ENCODE peak calls at places on chromosomes 3 and 15, in four cellular contexts. R, U, B and V are unnamed samples.

GRCh38 chr15:31869640-31870335 is 160.5 kb upstream of the CHRNA7 start:
- DNase-seq in R (peak), U (peak), B (peak), V (no peak)

GRCh38 chr3:69683076-69683806 is 56.0 kb upstream of the MITF start:
- DNase-seq in R (no peak), U (peak), B (no peak), V (no peak)

GRCh38 chr15:70328137-70329115 is 230.7 kb upstream of the TLE3 start:
- DNase-seq in R (no peak), U (no peak), B (no peak), V (no peak)

GRCh38 chr3:127068871-127069270 is 86.0 kb downstream of the PLXNA1 start:
- DNase-seq in R (no peak), U (no peak), B (no peak), V (no peak)

GRCh38 chr3:194204793-194205065 is 68.8 kb downstream of the HES1 start:
- DNase-seq in R (no peak), U (peak), B (no peak), V (no peak)

GRCh38 chr15:74664028-74664616 is 31.7 kb downstream of the EDC3 start:
- DNase-seq in R (peak), U (no peak), B (peak), V (peak)

GRCh38 chr3:13451301-13451673 is 28.8 kb upstream of the HDAC11 start:
- DNase-seq in R (peak), U (no peak), B (peak), V (peak)

GRCh38 chr3:53800507-53800906 is 45.7 kb downstream of the CHDH start:
- DNase-seq in R (no peak), U (no peak), B (no peak), V (no peak)

GRCh38 chr3:135556184-135556583 is 409.3 kb upstream of the PPP2R3A start:
- DNase-seq in R (no peak), U (no peak), B (no peak), V (no peak)

DNA sequence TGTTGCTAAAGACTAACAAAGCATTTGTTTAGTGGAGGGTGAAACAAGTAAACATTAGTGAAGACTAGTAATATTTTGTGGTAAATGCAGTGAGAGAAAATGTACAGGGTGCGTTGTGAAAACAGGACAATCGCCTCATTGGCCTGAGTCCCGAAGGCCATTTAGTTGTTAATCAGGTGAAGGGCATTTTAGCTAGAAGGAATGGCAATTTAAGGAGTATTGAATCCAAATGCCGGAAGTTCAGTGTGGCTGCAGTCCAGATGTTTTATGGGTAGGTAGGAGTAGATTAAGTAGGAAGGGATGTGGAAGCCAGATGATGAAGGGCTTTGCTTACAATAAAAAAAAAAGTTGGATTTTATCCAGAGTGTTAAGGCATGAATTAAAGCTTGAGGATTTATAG is 572.7 kb downstream of the NLGN1 start:
- DNase-seq in R (no peak), U (no peak), B (no peak), V (no peak)
- TF ChIP-seq CTCF in R (no peak), U (no peak), B (no peak), V (no peak)

GRCh38 chr3:22378869-22379268 is 627.9 kb upstream of the ZNF385D start:
- DNase-seq in R (no peak), U (no peak), B (no peak), V (no peak)
- H3K4me3 ChIP-seq in R (no peak), U (no peak), B (no peak), V (no peak)

GRCh38 chr15:82105458-82106205 is 59.8 kb upstream of the MEX3B start:
- DNase-seq in R (peak), U (no peak), B (no peak), V (no peak)
- TF ChIP-seq CTCF in R (peak), U (no peak), B (no peak), V (peak)

GRCh38 chr3:87867001-87867400 is 191.8 kb downstream of the CGGBP1 start:
- DNase-seq in R (no peak), U (no peak), B (no peak), V (no peak)
- H3K4me3 ChIP-seq in R (no peak), U (no peak), B (no peak), V (no peak)

DNA sequence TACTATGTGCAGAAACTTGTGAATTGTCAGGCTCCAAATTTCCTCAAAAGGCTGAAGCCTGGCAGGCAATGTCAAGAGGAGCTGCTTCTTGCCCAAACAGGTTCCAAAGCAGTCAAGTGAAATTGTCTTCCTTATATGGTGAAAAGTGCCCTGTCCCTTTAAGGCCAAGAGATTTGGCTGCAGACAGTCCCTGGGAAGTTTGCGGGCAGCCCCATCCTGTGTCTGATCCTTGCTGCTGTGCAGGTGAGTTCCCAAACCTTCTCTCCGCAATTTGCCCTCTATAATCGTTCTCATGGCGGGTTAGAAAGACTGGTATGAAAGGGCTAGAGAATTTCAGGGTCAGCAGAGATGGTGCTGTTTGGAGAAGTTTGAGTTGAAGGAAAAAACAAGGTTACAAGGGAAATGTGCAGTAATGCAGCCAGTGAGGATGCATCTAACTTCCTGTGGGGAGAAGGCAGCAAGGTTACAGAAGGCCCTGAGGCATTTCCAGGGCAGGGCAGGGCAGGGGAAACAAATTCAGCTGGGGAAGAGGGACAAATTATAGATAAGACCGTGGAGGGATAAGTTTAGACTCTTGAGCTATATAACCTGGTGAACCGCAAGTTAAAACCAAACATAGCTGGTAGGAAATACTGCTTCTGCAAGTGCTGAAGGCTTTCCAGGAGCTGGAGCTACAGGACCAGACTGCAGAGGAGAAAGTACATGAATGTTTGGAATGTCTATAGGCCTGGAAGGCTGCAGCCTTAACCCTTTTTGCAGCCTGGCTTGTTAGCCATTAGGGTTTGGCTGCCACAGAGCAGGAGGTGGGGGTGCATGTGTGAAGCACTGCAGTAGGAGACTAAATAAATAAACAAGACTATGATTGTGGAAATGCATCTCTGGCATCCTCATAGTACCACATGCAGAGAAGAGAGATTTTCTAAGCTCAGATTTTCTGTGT is 256.2 kb upstream of the IL12A start:
- DNase-seq in R (no peak), U (peak), B (no peak), V (no peak)
- TF ChIP-seq CTCF in R (no peak), U (no peak), B (no peak), V (no peak)

DNA sequence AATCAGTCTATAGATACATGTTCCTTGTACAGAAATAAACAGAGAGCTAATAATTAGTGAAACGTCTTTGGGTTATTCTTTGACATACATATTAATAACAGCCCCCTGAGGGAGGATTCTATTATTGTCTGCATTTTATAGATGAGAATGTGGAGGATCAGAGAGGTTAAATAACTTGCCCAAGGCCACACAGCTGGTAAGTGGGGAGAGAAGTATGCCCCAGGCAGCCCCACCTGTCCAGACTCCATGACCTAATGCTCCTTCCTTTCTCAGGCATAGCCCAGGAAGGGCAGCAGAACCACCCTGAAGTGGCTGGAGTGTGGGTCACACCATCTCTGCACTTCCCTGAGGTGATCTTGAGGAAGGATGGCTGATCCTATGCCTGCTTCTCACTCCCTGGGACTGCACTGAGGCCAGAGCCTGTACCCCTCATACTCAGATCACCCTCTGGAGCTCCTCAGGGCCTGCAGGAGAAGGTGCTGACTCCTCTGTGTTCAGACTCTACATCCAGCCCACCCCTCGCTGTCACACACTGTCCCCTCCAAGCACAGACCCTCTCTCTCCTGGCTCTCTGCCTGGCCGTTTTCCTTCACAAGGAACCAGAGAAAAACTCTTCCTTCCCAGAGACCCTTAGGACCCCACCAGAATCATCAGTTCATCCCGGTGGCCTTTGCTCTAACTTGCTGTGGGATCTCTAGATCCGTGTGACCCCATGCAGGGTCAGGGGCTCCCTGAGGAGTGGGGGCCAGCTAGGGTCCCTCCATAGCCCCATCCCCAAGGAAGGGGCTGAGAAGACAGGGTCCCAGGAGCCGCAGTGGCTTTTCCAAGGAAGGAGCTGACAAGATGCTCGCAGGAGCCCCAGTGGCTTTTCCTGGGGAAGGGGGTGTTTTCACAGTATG is 4.4 kb upstream of the HHATL start:
- DNase-seq in R (no peak), U (no peak), B (no peak), V (no peak)
- H3K4me3 ChIP-seq in R (no peak), U (no peak), B (no peak), V (no peak)

DNA sequence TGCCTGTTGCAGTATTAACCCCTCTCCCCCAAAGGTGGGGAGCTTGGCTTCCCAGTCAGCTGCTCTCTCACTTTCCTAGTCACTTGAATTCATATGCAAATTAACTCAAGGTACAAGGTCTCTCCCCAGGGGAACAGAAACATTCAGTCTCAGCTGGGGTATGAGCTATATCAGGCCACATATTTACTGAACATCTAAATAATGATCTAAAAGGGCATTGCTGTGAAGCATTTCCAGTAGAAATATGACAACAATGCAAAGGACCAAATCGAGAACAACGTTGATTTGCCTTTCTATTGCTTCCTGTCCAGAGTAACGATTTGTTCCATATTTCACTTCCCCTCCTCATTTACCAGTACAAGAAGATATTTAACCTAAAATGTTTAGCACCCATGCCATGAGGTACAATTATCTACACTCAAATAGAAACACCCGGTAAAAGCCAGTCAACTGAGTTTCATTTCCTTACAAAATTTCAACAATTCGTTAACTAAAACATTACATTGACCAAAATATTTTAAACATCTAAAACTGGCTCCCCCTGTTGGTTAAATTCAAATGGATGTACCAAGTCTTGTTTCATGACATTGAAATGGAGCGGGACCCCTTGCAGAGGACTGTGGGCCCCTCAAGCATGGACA is 36.5 kb upstream of the KLHL6 start:
- DNase-seq in R (no peak), U (no peak), B (no peak), V (no peak)
- TF ChIP-seq CTCF in R (peak), U (peak), B (no peak), V (peak)

DNA sequence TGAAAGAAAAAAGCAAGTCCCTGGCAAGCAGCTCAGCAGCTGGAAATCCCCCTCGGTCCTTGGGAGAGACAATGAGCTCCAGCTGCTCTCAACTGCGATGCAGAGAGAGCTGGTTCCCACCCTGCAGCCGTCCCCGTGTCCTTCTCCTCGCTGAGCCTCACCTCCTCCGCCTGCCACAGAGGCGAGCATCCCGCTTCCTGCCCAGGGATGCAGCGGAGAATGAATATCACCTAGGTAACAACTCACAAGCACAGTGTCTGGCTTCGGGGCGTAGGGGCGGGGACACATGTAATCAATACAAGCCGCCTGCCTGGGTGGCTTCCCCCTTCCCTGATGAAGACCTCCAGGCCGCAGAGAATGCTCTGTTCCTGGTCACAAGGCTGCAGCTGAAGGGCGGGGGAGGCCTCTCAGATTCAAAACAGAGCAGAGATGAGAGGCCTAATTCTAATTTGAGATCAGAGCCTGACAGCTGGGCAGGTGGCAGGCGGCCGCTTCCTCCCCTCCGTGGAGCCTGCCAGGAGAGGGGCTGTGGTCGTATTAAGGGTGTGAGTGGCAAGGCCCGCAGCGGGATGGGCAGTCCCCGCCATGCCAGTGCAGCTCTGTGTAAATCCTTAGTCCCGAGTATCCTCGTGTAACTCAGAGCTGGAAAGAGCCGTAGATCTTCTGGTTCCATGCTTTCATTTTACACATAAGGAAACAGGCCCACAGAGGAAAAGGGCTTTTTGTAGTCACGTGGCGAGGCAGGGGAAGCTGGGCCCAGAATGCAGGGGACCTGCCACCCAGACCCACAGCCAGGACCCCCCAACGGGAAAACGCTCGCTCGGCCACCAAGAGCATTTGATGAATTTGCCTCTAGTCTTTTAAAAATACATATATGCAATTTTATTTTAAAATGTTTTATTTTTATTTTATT is 24.3 kb downstream of the ZDHHC19 start:
- DNase-seq in R (no peak), U (peak), B (no peak), V (no peak)
- H3K4me3 ChIP-seq in R (no peak), U (peak), B (no peak), V (no peak)

DNA sequence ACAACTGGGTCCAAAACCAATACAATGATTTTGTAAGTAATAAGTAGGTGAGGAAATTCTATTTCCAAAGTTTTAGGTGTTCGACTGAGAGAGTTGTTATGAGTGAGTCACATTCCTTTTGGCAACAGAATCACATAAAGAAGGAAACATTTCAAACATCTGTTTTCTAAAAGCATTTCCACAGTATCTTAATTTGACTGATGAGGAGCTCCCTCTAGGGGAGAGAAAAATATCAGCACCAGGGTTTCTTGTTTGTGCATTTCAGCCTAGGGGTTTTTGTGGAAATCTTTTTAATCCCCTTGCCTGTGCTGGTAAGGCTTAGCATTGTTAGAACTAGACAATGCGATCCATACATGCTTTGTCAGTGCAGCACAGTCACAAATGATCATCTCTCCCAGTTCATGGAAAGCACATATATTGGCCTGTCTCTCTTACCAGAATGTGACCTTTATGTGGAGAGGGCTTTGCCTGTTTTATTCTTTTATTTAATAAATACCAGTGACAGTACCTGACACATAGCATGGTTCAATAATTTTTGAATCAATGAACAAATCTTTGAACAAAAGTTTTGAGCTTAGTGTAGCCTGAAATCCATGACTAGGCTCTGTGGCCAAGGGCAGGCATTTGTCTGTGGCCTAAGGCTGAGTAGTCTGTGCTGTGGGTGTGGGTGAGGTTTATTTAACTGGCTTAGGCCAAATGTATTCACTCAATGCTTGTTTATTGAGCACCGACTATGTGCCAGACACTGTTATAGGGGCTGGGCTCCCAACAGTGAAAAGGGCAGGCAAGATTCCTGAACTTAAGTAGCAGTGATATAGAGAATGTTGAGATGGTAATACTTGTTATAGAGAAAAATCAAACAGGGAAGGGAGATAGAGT is 21.1 kb upstream of the IQCF6 start:
- DNase-seq in R (peak), U (peak), B (peak), V (peak)
- TF ChIP-seq CTCF in R (peak), U (peak), B (peak), V (peak)

GRCh38 chr3:120142236-120142635 is 48.0 kb upstream of the GSK3B start:
- DNase-seq in R (no peak), U (no peak), B (no peak), V (no peak)
- H3K4me3 ChIP-seq in R (no peak), U (no peak), B (no peak), V (no peak)